ENCODE peak calls at places on chromosomes 1 and 21, in eight cellular contexts. O is stimulated activated CD8-positive, alpha-beta memory T cell treated with anti-CD3 and anti-CD28 coated beads, Interleukin-7, amount 100 ng/mL, for 24 hours; A is OCI-LY7; U is skeletal muscle cell; S is retina; E is adrenal gland; F is GM20000; K is aorta. C is an unnamed sample.

GRCh38 chr21:38712076-38712475 is 93.7 kb upstream of the ETS2 start:
- DNase-seq in O (no peak), A (peak; percentile 22), U (no peak), S (no peak), E (no peak), F (no peak), K (no peak), C (peak; percentile 60)

GRCh38 chr1:118159578-118159977 is 25.4 kb downstream of the SPAG17 start:
- DNase-seq in O (no peak), A (no peak), U (no peak), S (no peak), E (no peak), F (no peak), K (no peak), C (no peak)

GRCh38 chr1:74689800-74690696 is 16.5 kb upstream of the ERICH3 start:
- DNase-seq in O (no peak), A (peak; percentile 64), U (peak; percentile 4), S (peak; percentile 69), E (peak; percentile 27), F (no peak), K (no peak), C (peak; percentile 89)

GRCh38 chr1:60762176-60762575 is 320.2 kb upstream of the NFIA start:
- DNase-seq in O (no peak), A (no peak), U (peak; percentile 74), S (no peak), E (no peak), F (no peak), K (no peak), C (no peak)

GRCh38 chr1:5764464-5764863 is 227.8 kb downstream of the NPHP4 start:
- DNase-seq in O (no peak), A (no peak), U (no peak), S (no peak), E (no peak), F (no peak), K (no peak), C (no peak)

GRCh38 chr1:101193733-101194169 is 43.1 kb upstream of the S1PR1 start:
- DNase-seq in O (no peak), A (no peak), U (no peak), S (no peak), E (peak; percentile 54), F (no peak), K (no peak), C (no peak)

GRCh38 chr1:26335774-26336476 is 18.0 kb downstream of the CRYBG2 start:
- DNase-seq in O (no peak), A (no peak), U (no peak), S (peak; percentile 51), E (no peak), F (no peak), K (no peak), C (no peak)

GRCh38 chr1:154940213-154940879 is 3.8 kb upstream of the PMVK start:
- DNase-seq in O (no peak), A (no peak), U (no peak), S (no peak), E (no peak), F (no peak), K (no peak), C (peak; percentile 66)

GRCh38 chr1:116334868-116335649 is 38.0 kb upstream of the ATP1A1 start:
- DNase-seq in O (no peak), A (peak; percentile 54), U (peak; percentile 7), S (no peak), E (no peak), F (no peak), K (no peak), C (peak; percentile 94)

GRCh38 chr1:169348356-169349036 is 19.1 kb downstream of the NME7 start:
- DNase-seq in O (no peak), A (peak; percentile 66), U (no peak), S (peak; percentile 44), E (no peak), F (peak; percentile 47), K (no peak), C (peak; percentile 84)

GRCh38 chr1:209802117-209802779 is 3.7 kb downstream of the IRF6 start:
- DNase-seq in O (no peak), A (no peak), U (no peak), S (no peak), E (peak; percentile 67), F (no peak), K (no peak), C (no peak)

GRCh38 chr1:14738235-14738634 is 139.8 kb downstream of the KAZN start:
- DNase-seq in O (no peak), A (peak; percentile 26), U (no peak), S (no peak), E (no peak), F (no peak), K (no peak), C (no peak)

GRCh38 chr1:15617874-15618684 is 821 bp downstream of the DDI2 start:
- DNase-seq in O (no peak), A (peak; percentile 64), U (no peak), S (no peak), E (peak; percentile 49), F (peak; percentile 71), K (no peak), C (peak; percentile 72)

GRCh38 chr1:6185635-6186382 is 5.7 kb upstream of the CHD5 start:
- DNase-seq in O (no peak), A (peak; percentile 54), U (no peak), S (no peak), E (no peak), F (peak; percentile 35), K (no peak), C (peak; percentile 74)

GRCh38 chr1:47438321-47439150 is 692 bp downstream of the FOXD2 start:
- DNase-seq in O (no peak), A (no peak), U (no peak), S (peak; percentile 65), E (no peak), F (peak; percentile 45), K (no peak), C (no peak)

GRCh38 chr21:41819856-41820281 is 53.0 kb upstream of the RIPK4 start:
- DNase-seq in O (no peak), A (no peak), U (no peak), S (no peak), E (no peak), F (no peak), K (peak; percentile 73), C (no peak)

GRCh38 chr1:182389619-182390047 is 2.0 kb downstream of the GLUL start:
- DNase-seq in O (no peak), A (no peak), U (no peak), S (peak; percentile 31), E (no peak), F (no peak), K (no peak), C (no peak)

GRCh38 chr1:81876901-81877750 is 76.4 kb downstream of the ADGRL2 start:
- DNase-seq in O (no peak), A (no peak), U (peak; percentile 44), S (no peak), E (no peak), F (no peak), K (no peak), C (no peak)

GRCh38 chr1:200260587-200261335 is 149.1 kb downstream of the ZNF281 start:
- DNase-seq in O (no peak), A (no peak), U (no peak), S (no peak), E (no peak), F (no peak), K (no peak), C (no peak)

GRCh38 chr1:221816899-221817298 is 75.0 kb upstream of the DUSP10 start:
- DNase-seq in O (no peak), A (no peak), U (peak; percentile 93), S (no peak), E (no peak), F (no peak), K (no peak), C (no peak)

GRCh38 chr1:20266141-20266540 is 24.5 kb upstream of the VWA5B1 start:
- DNase-seq in O (no peak), A (no peak), U (no peak), S (no peak), E (no peak), F (no peak), K (no peak), C (no peak)

GRCh38 chr1:79845951-79846350 is 839.4 kb upstream of the ADGRL4 start:
- DNase-seq in O (no peak), A (no peak), U (peak; percentile 29), S (no peak), E (no peak), F (no peak), K (no peak), C (no peak)

GRCh38 chr1:54741531-54741930 is 22.8 kb downstream of the PARS2 start:
- DNase-seq in O (no peak), A (no peak), U (no peak), S (no peak), E (no peak), F (no peak), K (no peak), C (no peak)

GRCh38 chr1:28915036-28915895 is 897 bp downstream of the EPB41 start:
- DNase-seq in O (no peak), A (peak; percentile 63), U (no peak), S (peak; percentile 90), E (peak; percentile 36), F (peak; percentile 52), K (no peak), C (peak; percentile 48)

GRCh38 chr1:183632964-183633363 is 2.6 kb downstream of the ARPC5 start:
- DNase-seq in O (no peak), A (peak; percentile 33), U (no peak), S (no peak), E (no peak), F (no peak), K (no peak), C (no peak)

GRCh38 chr1:145891143-145891542 is 5.5 kb upstream of the ANKRD35 start:
- DNase-seq in O (no peak), A (no peak), U (peak; percentile 77), S (no peak), E (no peak), F (no peak), K (no peak), C (no peak)

GRCh38 chr1:245690153-245690552 is 535.4 kb downstream of the KIF26B start:
- DNase-seq in O (no peak), A (no peak), U (no peak), S (no peak), E (no peak), F (no peak), K (no peak), C (no peak)

GRCh38 chr1:179599623-179600249 is 8.1 kb downstream of the TDRD5 start:
- DNase-seq in O (no peak), A (peak; percentile 85), U (no peak), S (no peak), E (no peak), F (peak; percentile 22), K (no peak), C (peak; percentile 74)

GRCh38 chr1:211738709-211739301 is 63.4 kb upstream of the NEK2 start:
- DNase-seq in O (no peak), A (peak; percentile 10), U (no peak), S (no peak), E (no peak), F (no peak), K (no peak), C (no peak)

GRCh38 chr1:209871430-209871829 is 43.7 kb downstream of the UTP25 start:
- DNase-seq in O (no peak), A (no peak), U (no peak), S (no peak), E (no peak), F (no peak), K (no peak), C (no peak)

GRCh38 chr1:235415008-235415904 is 48.0 kb downstream of the TBCE start:
- DNase-seq in O (peak; percentile 12), A (peak; percentile 77), U (peak; percentile 41), S (peak; percentile 33), E (peak; percentile 63), F (peak; percentile 79), K (no peak), C (peak; percentile 89)

GRCh38 chr1:98048234-98048633 is 127.4 kb upstream of the DPYD start:
- DNase-seq in O (peak; percentile 47), A (peak; percentile 1), U (peak; percentile 75), S (peak; percentile 81), E (peak; percentile 82), F (peak; percentile 67), K (peak; percentile 94), C (peak; percentile 81)

GRCh38 chr1:184568148-184568547 is 181.3 kb downstream of the C1orf21 start:
- DNase-seq in O (no peak), A (no peak), U (no peak), S (no peak), E (no peak), F (no peak), K (no peak), C (no peak)

GRCh38 chr1:60133848-60134247 is 60.3 kb upstream of the C1orf87 start:
- DNase-seq in O (no peak), A (no peak), U (peak; percentile 68), S (no peak), E (no peak), F (no peak), K (no peak), C (no peak)